ENCODE peak calls at places on chromosomes 12 and 14, in four cellular contexts. H is HCT116, O is IMR-90, A is A549. G is an unnamed sample. For H3K4me1, the result is how much of the 10 kb centered on the place peaks cover.

GRCh38 chr14:101114726-101115481 is 211.4 kb upstream of the RTL1 start:
- DNase-seq in H (no peak), O (no peak), A (no peak), G (no peak)

GRCh38 chr14:69325086-69325485 is 65.1 kb downstream of the GALNT16 start:
- DNase-seq in H (no peak), O (no peak), A (no peak), G (no peak)

GRCh38 chr14:59187802-59188460 is 536 bp upstream of the DAAM1 start:
- DNase-seq in H (no peak), O (no peak), A (peak), G (no peak)

GRCh38 chr12:131867891-131868675 is 26.3 kb upstream of the ULK1 start:
- DNase-seq in H (no peak), O (no peak), A (no peak), G (peak)

GRCh38 chr12:118034429-118035193 is 18.1 kb downstream of the RFC5 start:
- DNase-seq in H (no peak), O (peak), A (no peak), G (peak)

GRCh38 chr14:64910847-64911495 is 3.3 kb upstream of the CHURC1 start:
- DNase-seq in H (peak), O (peak), A (peak), G (no peak)

GRCh38 chr12:47808049-47808448 is 11.7 kb downstream of the HDAC7 start:
- DNase-seq in H (no peak), O (peak), A (no peak), G (peak)

GRCh38 chr14:105315211-105315721 is 718 bp downstream of the PACS2 start:
- DNase-seq in H (peak), O (no peak), A (peak), G (no peak)

GRCh38 chr14:65620195-65620594 is 207.7 kb downstream of the FUT8 start:
- DNase-seq in H (no peak), O (no peak), A (no peak), G (no peak)

GRCh38 chr12:110744176-110744575 is 1.5 kb upstream of the PPP1CC start:
- DNase-seq in H (no peak), O (peak), A (no peak), G (peak)

GRCh38 chr12:105214670-105215375 is 21.2 kb downstream of the APPL2 start:
- DNase-seq in H (no peak), O (no peak), A (no peak), G (no peak)

GRCh38 chr12:29072631-29073030 is 76.4 kb upstream of the FAR2 start:
- DNase-seq in H (no peak), O (peak), A (no peak), G (no peak)

GRCh38 chr14:103746706-103747105 is 31.1 kb downstream of the ZFYVE21 start:
- DNase-seq in H (no peak), O (peak), A (no peak), G (peak)

GRCh38 chr12:130933269-130933995 is 20.3 kb upstream of the ADGRD1 start:
- DNase-seq in H (no peak), O (no peak), A (no peak), G (no peak)

GRCh38 chr14:94010625-94011024 is 13.5 kb downstream of the CCDC197 start:
- DNase-seq in H (no peak), O (no peak), A (no peak), G (no peak)

GRCh38 chr12:1881936-1882335 is 36.5 kb downstream of the CACNA2D4 start:
- DNase-seq in H (no peak), O (no peak), A (no peak), G (no peak)

GRCh38 chr14:59829469-59829868 is 41.1 kb downstream of the RTN1 start:
- DNase-seq in H (no peak), O (no peak), A (no peak), G (peak)

GRCh38 chr12:106455100-106455499 is 97.6 kb downstream of the POLR3B start:
- DNase-seq in H (no peak), O (no peak), A (no peak), G (no peak)

GRCh38 chr12:17528394-17528793 is 561.6 kb downstream of the RERGL start:
- DNase-seq in H (no peak), O (no peak), A (no peak), G (no peak)

GRCh38 chr12:31017535-31017934 is 56.1 kb upstream of the DDX11 start:
- DNase-seq in H (no peak), O (no peak), A (no peak), G (no peak)

GRCh38 chr12:65432606-65433005 is 154.1 kb downstream of the MSRB3 start:
- DNase-seq in H (no peak), O (no peak), A (no peak), G (no peak)

GRCh38 chr14:101878222-101879211 is 85.9 kb upstream of the DYNC1H1 start:
- DNase-seq in H (no peak), O (no peak), A (no peak), G (peak)

GRCh38 chr12:113086249-113087164 is 30.0 kb downstream of the DTX1 start:
- DNase-seq in H (no peak), O (no peak), A (no peak), G (no peak)

GRCh38 chr12:7058850-7059249 is 1.7 kb upstream of the C1S start:
- DNase-seq in H (no peak), O (no peak), A (no peak), G (no peak)

GRCh38 chr12:7060353-7060954 is at the start of gene C1S:
- DNase-seq in H (no peak), O (peak), A (peak), G (peak)

GRCh38 chr12:7061596-7061995 is 1.1 kb downstream of the C1S start:
- DNase-seq in H (no peak), O (no peak), A (no peak), G (no peak)

GRCh38 chr12:7059780-7060179 is 738 bp upstream of the C1S start:
- DNase-seq in H (no peak), O (no peak), A (no peak), G (no peak)

GRCh38 chr12:7061138-7061537 is 620 bp downstream of the C1S start:
- DNase-seq in H (no peak), O (no peak), A (no peak), G (no peak)
- TF ChIP-seq CTCF in H (no peak), O (no peak), A (no peak), G (no peak)

GRCh38 chr12:6928703-6929407 is 1.1 kb downstream of the ATN1 start:
- DNase-seq in H (no peak), O (no peak), A (no peak), G (no peak)

GRCh38 chr12:6927999-6928702 is 392 bp downstream of the ATN1 start:
- DNase-seq in H (no peak), O (no peak), A (no peak), G (no peak)

GRCh38 chr12:6932766-6933165 is 5.0 kb downstream of the ATN1 start:
- DNase-seq in H (no peak), O (no peak), A (no peak), G (no peak)

GRCh38 chr12:6927379-6927991 is at the start of gene ATN1:
- DNase-seq in H (no peak), O (peak), A (peak), G (peak)

DNA sequence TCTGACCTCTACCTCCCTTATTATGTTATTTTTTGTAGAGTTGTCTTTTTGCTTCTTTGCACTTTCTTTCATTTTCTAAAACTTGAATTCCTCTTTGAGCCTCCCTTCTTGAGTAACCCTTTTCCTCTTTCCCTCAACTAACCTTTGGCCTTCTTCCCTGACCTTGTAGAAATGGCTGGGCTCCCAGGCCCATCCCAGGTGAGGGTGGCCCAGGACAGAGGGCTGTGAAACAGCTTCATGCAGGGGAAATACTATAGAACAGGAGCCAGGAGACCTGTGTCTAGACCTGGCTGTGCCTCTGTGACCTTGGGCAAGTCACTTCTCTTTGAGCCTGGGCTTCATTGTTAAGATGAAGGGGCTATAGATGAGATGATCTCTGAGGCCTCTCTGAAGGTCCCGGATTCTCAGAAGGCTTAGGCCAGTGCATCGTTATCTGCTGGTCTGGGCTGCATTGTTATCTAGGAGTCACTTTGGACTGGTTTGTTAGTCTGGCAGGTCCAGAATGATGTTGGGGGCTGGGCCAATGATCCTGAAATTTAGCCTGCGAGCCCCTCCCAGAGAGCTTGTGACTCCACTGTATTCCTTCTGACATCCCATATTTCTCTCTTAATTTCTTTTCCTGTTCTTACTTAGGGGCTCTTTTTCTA is 2.2 kb downstream of the ATN1 start:
- DNase-seq in H (no peak), O (no peak), A (no peak), G (no peak)
- H3K4me2 ChIP-seq in H (peak), O (peak), A (peak), G (peak)

DNA sequence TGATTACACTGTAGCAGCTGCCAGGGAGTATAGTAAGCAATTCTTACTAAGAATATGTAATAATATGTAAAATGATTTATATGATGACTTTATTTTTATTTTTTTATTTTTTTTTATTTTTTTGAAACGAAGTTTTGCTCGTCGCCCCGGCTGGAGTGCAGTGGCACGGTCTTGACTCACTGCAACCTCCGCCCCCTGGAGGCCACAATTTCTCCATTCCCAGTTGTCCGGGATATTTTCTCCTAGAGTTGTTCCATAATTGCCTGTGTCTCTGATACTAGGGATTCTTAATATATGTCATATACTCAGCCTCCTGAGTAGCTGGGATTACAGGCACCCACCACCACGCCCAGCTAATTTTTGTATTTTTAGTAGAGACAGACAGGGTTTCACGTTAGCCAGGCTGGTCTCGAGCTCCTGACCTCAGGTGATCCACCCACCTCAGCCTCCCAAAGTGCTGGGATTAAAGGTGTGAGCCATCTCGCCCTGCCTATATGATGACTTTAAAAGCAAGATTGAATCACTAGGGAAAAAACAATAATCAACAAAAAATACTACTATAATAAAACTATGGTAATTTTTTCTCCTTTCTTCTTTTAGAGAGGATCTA is 12.2 kb upstream of the ITPR2 start:
- DNase-seq in H (peak), O (peak), A (peak), G (no peak)
- H3K4me1 ChIP-seq in H (under half), O (under half), A (under half), G (under half)

GRCh38 chr12:88393017-88393767 is 187.1 kb downstream of the KITLG start:
- DNase-seq in H (peak), O (peak), A (no peak), G (peak)
- TF ChIP-seq CTCF in H (peak), O (peak), A (peak), G (no peak)

DNA sequence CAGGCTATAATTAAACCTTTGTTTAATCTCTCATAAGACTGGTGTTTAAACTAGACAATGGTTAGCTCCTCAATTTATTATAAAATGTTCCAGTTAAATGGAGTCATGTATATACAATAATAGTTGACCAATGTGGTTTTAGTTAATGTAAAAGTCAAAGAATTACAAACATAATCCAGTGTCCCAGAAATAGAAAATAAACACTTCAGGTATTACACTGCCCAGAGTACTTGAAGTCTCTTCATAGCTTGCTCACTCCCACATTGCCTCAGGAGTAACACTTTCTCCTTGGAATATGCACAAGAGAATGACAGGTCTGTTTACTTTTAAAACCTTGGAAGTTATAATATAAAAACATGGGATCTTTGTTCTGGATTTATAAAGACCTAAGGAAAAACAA is 60.5 kb downstream of the SLC38A1 start:
- DNase-seq in H (no peak), O (no peak), A (no peak), G (no peak)
- H3K4me2 ChIP-seq in H (no peak), O (no peak), A (no peak), G (no peak)

DNA sequence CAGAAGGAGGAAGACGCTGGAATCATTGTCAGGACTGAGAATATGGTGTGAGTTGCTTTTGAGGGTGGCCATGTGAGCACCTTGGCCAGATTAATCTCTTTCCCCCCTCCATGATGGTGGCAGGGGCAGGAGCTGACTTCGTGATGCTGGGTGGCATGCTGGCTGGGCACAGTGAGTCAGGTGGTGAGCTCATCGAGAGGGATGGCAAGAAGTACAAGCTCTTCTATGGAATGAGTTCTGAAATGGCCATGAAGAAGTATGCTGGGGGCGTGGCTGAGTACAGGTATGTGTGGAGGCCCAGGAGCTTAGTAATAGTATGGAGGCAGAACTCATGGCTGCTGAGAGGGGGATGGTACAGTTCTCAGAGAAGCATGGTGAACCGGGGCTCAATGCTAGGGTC is 4.3 kb downstream of the TINF2 start:
- DNase-seq in H (no peak), O (no peak), A (no peak), G (no peak)
- H3K4me1 ChIP-seq in H (under half), O (under half), A (under half), G (under half)

GRCh38 chr12:84911331-84912190 is 1.0 kb downstream of the SLC6A15 start:
- DNase-seq in H (no peak), O (peak), A (peak), G (peak)
- TF ChIP-seq CTCF in H (no peak), O (no peak), A (no peak), G (peak)

GRCh38 chr14:55302367-55302766 is 31.1 kb downstream of the FBXO34 start:
- DNase-seq in H (no peak), O (no peak), A (no peak), G (no peak)

GRCh38 chr14:55298423-55298822 is 27.2 kb downstream of the FBXO34 start:
- DNase-seq in H (no peak), O (no peak), A (no peak), G (no peak)

GRCh38 chr14:55301722-55302121 is 30.5 kb downstream of the FBXO34 start:
- DNase-seq in H (no peak), O (peak), A (no peak), G (peak)

GRCh38 chr14:55294603-55295002 is 23.4 kb downstream of the FBXO34 start:
- DNase-seq in H (no peak), O (no peak), A (no peak), G (no peak)

DNA sequence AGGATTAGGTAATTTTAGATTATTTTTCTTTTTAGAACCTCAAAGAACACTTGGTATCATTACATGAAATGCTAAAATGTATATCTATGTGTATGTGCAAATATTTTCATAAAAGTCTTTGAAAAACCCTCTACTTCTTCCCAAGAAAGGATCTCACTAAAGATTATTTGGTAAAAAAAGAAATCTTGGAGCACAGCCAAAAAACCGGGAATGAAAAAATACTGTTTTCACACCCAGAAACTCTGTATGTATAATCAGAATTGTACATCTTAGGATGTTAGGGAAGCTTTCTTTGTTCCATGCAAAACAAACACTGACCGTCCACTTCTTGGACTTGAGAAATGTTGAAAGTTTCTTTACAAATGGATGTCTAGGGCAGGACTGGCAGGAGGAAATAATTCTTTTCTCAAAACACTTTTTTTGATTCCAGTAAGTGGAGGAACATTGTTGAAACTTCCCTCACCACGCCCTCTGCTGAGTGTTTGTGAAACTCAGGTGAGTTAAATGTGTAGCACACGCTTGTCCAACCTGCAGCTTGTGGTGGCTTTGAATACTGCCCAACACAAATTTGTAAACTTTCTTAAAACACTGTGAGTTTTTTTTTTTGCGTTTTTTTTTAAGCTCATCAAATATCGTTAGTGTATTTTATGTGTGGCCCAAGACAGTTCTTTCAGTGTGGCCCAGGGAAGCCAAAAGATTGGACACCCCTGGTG is 26.5 kb downstream of the FBXO34 start:
- DNase-seq in H (no peak), O (no peak), A (no peak), G (no peak)
- H3K4me2 ChIP-seq in H (peak), O (no peak), A (peak), G (no peak)